ENCODE peak calls at places on chromosomes 11 and 22, in eight cellular contexts. One of them, this sample, is unnamed.

GRCh38 chr22:38730411-38730871 is 24.7 kb downstream of the GTPBP1 start:
- DNase-seq in astrocyte: no peak
- DNase-seq in A549: no peak
- DNase-seq in pancreas: no peak
- DNase-seq in CD4-positive, alpha-beta T cell: no peak
- DNase-seq in body of pancreas: no peak
- DNase-seq in WTC11: no peak
- DNase-seq in choroid plexus epithelial cell: no peak
- DNase-seq in this sample: no peak

GRCh38 chr11:92711913-92712312 is 257.5 kb upstream of the MTNR1B start:
- DNase-seq in WTC11: no peak
- DNase-seq in astrocyte: no peak
- DNase-seq in choroid plexus epithelial cell: no peak
- DNase-seq in A549: no peak
- DNase-seq in pancreas: no peak
- DNase-seq in body of pancreas: no peak
- DNase-seq in CD4-positive, alpha-beta T cell: no peak
- DNase-seq in this sample: no peak

GRCh38 chr11:11043676-11044075 is 185.8 kb upstream of the ZBED5 start:
- DNase-seq in CD4-positive, alpha-beta T cell: no peak
- DNase-seq in astrocyte: no peak
- DNase-seq in WTC11: no peak
- DNase-seq in A549: no peak
- DNase-seq in body of pancreas: no peak
- DNase-seq in pancreas: no peak
- DNase-seq in choroid plexus epithelial cell: no peak
- DNase-seq in this sample: no peak

GRCh38 chr11:1573847-1574255 is 1.8 kb upstream of the DUSP8 start:
- DNase-seq in pancreas: peak
- DNase-seq in CD4-positive, alpha-beta T cell: no peak
- DNase-seq in body of pancreas: peak
- DNase-seq in choroid plexus epithelial cell: no peak
- DNase-seq in A549: no peak
- DNase-seq in WTC11: no peak
- DNase-seq in astrocyte: no peak
- DNase-seq in this sample: no peak

GRCh38 chr11:69390561-69390960 is 90.9 kb upstream of the LINC01488 start:
- DNase-seq in body of pancreas: no peak
- DNase-seq in choroid plexus epithelial cell: no peak
- DNase-seq in pancreas: no peak
- DNase-seq in astrocyte: no peak
- DNase-seq in CD4-positive, alpha-beta T cell: no peak
- DNase-seq in WTC11: no peak
- DNase-seq in A549: no peak
- DNase-seq in this sample: no peak

GRCh38 chr11:58549644-58550043 is 26.0 kb downstream of the LPXN start:
- DNase-seq in astrocyte: no peak
- DNase-seq in pancreas: no peak
- DNase-seq in WTC11: no peak
- DNase-seq in body of pancreas: no peak
- DNase-seq in choroid plexus epithelial cell: no peak
- DNase-seq in A549: no peak
- DNase-seq in CD4-positive, alpha-beta T cell: no peak
- DNase-seq in this sample: no peak

GRCh38 chr11:72735495-72736027 is 16.6 kb downstream of the ARAP1 start:
- DNase-seq in A549: no peak
- DNase-seq in CD4-positive, alpha-beta T cell: no peak
- DNase-seq in choroid plexus epithelial cell: peak
- DNase-seq in pancreas: no peak
- DNase-seq in WTC11: no peak
- DNase-seq in astrocyte: peak
- DNase-seq in body of pancreas: no peak
- DNase-seq in this sample: no peak

GRCh38 chr11:44949160-44950035 is 1.3 kb downstream of the TP53I11 start:
- DNase-seq in astrocyte: no peak
- DNase-seq in pancreas: peak
- DNase-seq in WTC11: peak
- DNase-seq in A549: peak
- DNase-seq in CD4-positive, alpha-beta T cell: no peak
- DNase-seq in body of pancreas: peak
- DNase-seq in choroid plexus epithelial cell: peak
- DNase-seq in this sample: peak

GRCh38 chr11:126188332-126189108 is 22.9 kb downstream of the RPUSD4 start:
- DNase-seq in CD4-positive, alpha-beta T cell: no peak
- DNase-seq in pancreas: no peak
- DNase-seq in astrocyte: no peak
- DNase-seq in WTC11: no peak
- DNase-seq in A549: no peak
- DNase-seq in choroid plexus epithelial cell: no peak
- DNase-seq in body of pancreas: no peak
- DNase-seq in this sample: no peak

GRCh38 chr11:61907282-61907681 is 10.1 kb downstream of the RAB3IL1 start:
- DNase-seq in pancreas: no peak
- DNase-seq in astrocyte: no peak
- DNase-seq in choroid plexus epithelial cell: no peak
- DNase-seq in body of pancreas: no peak
- DNase-seq in WTC11: no peak
- DNase-seq in CD4-positive, alpha-beta T cell: no peak
- DNase-seq in A549: no peak
- DNase-seq in this sample: no peak

GRCh38 chr11:108973402-108974119 is 308.7 kb downstream of the DDX10 start:
- DNase-seq in A549: peak
- DNase-seq in CD4-positive, alpha-beta T cell: no peak
- DNase-seq in body of pancreas: no peak
- DNase-seq in pancreas: no peak
- DNase-seq in WTC11: no peak
- DNase-seq in astrocyte: peak
- DNase-seq in choroid plexus epithelial cell: peak
- DNase-seq in this sample: no peak

GRCh38 chr11:126637800-126638175 is 282.3 kb downstream of the ST3GAL4 start:
- DNase-seq in pancreas: no peak
- DNase-seq in body of pancreas: no peak
- DNase-seq in choroid plexus epithelial cell: peak
- DNase-seq in WTC11: no peak
- DNase-seq in CD4-positive, alpha-beta T cell: no peak
- DNase-seq in astrocyte: peak
- DNase-seq in A549: no peak
- DNase-seq in this sample: no peak

GRCh38 chr22:23834830-23835772 is 3.7 kb downstream of the DERL3 start:
- DNase-seq in A549: no peak
- DNase-seq in WTC11: peak
- DNase-seq in CD4-positive, alpha-beta T cell: no peak
- DNase-seq in pancreas: peak
- DNase-seq in astrocyte: no peak
- DNase-seq in choroid plexus epithelial cell: no peak
- DNase-seq in body of pancreas: peak
- DNase-seq in this sample: peak

GRCh38 chr22:33271390-33272161 is 213.4 kb upstream of the SYN3 start:
- DNase-seq in CD4-positive, alpha-beta T cell: no peak
- DNase-seq in A549: no peak
- DNase-seq in WTC11: no peak
- DNase-seq in astrocyte: peak
- DNase-seq in pancreas: peak
- DNase-seq in choroid plexus epithelial cell: peak
- DNase-seq in body of pancreas: peak
- DNase-seq in this sample: peak

GRCh38 chr11:46936138-46937110 is at the start of gene CSTPP1:
- DNase-seq in pancreas: peak
- DNase-seq in astrocyte: peak
- DNase-seq in CD4-positive, alpha-beta T cell: peak
- DNase-seq in A549: peak
- DNase-seq in body of pancreas: peak
- DNase-seq in choroid plexus epithelial cell: peak
- DNase-seq in WTC11: peak
- DNase-seq in this sample: peak

GRCh38 chr11:111555255-111555654 is 14.7 kb downstream of the LAYN start:
- DNase-seq in astrocyte: peak
- DNase-seq in WTC11: no peak
- DNase-seq in choroid plexus epithelial cell: peak
- DNase-seq in CD4-positive, alpha-beta T cell: no peak
- DNase-seq in A549: no peak
- DNase-seq in body of pancreas: no peak
- DNase-seq in pancreas: no peak
- DNase-seq in this sample: no peak

GRCh38 chr11:108498046-108498815 is at the start of gene POGLUT3:
- DNase-seq in WTC11: peak
- DNase-seq in A549: peak
- DNase-seq in body of pancreas: peak
- DNase-seq in astrocyte: peak
- DNase-seq in pancreas: peak
- DNase-seq in CD4-positive, alpha-beta T cell: peak
- DNase-seq in choroid plexus epithelial cell: peak
- DNase-seq in this sample: peak

GRCh38 chr11:110251837-110252236 is 44.6 kb downstream of the RDX start:
- DNase-seq in choroid plexus epithelial cell: peak
- DNase-seq in body of pancreas: peak
- DNase-seq in WTC11: no peak
- DNase-seq in astrocyte: peak
- DNase-seq in A549: peak
- DNase-seq in CD4-positive, alpha-beta T cell: no peak
- DNase-seq in pancreas: peak
- DNase-seq in this sample: no peak

GRCh38 chr11:48098024-48098423 is 117.7 kb downstream of the PTPRJ start:
- DNase-seq in pancreas: no peak
- DNase-seq in astrocyte: no peak
- DNase-seq in WTC11: no peak
- DNase-seq in A549: no peak
- DNase-seq in body of pancreas: no peak
- DNase-seq in CD4-positive, alpha-beta T cell: no peak
- DNase-seq in choroid plexus epithelial cell: no peak
- DNase-seq in this sample: no peak

GRCh38 chr22:37639070-37639760 is at the start of gene SH3BP1:
- DNase-seq in body of pancreas: peak
- DNase-seq in astrocyte: no peak
- DNase-seq in WTC11: peak
- DNase-seq in choroid plexus epithelial cell: peak
- DNase-seq in A549: no peak
- DNase-seq in CD4-positive, alpha-beta T cell: peak
- DNase-seq in pancreas: peak
- DNase-seq in this sample: peak

DNA sequence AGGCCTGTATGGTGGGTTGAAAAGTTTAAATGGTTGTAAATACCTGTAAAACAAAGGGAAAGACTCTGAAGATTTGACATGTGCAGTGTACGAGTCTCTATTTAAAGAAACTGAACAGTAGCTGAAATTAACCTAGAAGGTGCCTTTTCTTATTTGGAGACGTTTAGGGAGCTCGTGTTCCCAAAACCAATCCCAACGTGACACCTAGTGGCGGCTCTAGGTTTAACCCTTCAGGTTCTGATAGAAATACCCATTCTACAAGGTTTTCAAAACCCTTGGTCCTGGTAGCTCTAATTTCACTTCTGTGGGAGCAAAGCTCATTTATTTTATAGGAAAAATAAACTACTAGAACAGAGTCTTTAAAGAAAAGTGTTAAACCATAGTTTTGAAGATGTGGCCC is 258.3 kb downstream of the LRRC4C start:
- DNase-seq in A549: no peak
- DNase-seq in choroid plexus epithelial cell: peak
- DNase-seq in CD4-positive, alpha-beta T cell: no peak
- DNase-seq in WTC11: peak
- DNase-seq in pancreas: no peak
- DNase-seq in body of pancreas: no peak
- DNase-seq in astrocyte: peak
- DNase-seq in this sample: peak
- TF ChIP-seq CTCF in A549: peak
- TF ChIP-seq CTCF in choroid plexus epithelial cell: peak
- TF ChIP-seq CTCF in CD4-positive, alpha-beta T cell: no peak
- TF ChIP-seq CTCF in WTC11: peak
- TF ChIP-seq CTCF in pancreas: peak
- TF ChIP-seq CTCF in body of pancreas: no peak
- TF ChIP-seq CTCF in astrocyte: peak
- TF ChIP-seq CTCF in this sample: peak

DNA sequence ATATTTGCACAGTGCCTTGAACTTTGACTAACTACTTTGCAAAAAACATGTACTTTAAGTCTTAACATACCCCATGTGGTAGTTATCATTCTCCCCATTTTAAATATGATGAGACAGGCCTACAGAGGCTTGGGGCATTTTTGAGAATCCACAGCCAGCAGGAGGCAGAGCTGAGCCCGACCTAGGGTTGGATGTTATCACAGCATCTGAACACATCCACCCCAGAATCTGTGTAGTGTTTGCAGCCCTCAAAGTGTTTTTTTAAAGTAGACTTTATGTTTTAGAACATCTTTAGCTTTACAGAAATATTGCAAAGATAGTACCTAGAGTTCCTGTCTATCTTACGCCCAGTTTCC is 17.6 kb downstream of the OTOG start:
- DNase-seq in astrocyte: no peak
- DNase-seq in body of pancreas: no peak
- DNase-seq in choroid plexus epithelial cell: no peak
- DNase-seq in WTC11: peak
- DNase-seq in A549: no peak
- DNase-seq in CD4-positive, alpha-beta T cell: no peak
- DNase-seq in pancreas: no peak
- DNase-seq in this sample: no peak
- TF ChIP-seq CTCF in astrocyte: peak
- TF ChIP-seq CTCF in body of pancreas: no peak
- TF ChIP-seq CTCF in choroid plexus epithelial cell: peak
- TF ChIP-seq CTCF in WTC11: no peak
- TF ChIP-seq CTCF in A549: peak
- TF ChIP-seq CTCF in CD4-positive, alpha-beta T cell: no peak
- TF ChIP-seq CTCF in pancreas: no peak
- TF ChIP-seq CTCF in this sample: no peak

GRCh38 chr11:71372693-71373657 is 75.2 kb downstream of the DHCR7 start:
- DNase-seq in WTC11: no peak
- DNase-seq in A549: peak
- DNase-seq in body of pancreas: no peak
- DNase-seq in CD4-positive, alpha-beta T cell: no peak
- DNase-seq in astrocyte: no peak
- DNase-seq in choroid plexus epithelial cell: peak
- DNase-seq in pancreas: no peak
- DNase-seq in this sample: no peak
- TF ChIP-seq CTCF in WTC11: no peak
- TF ChIP-seq CTCF in A549: peak
- TF ChIP-seq CTCF in body of pancreas: peak
- TF ChIP-seq CTCF in CD4-positive, alpha-beta T cell: no peak
- TF ChIP-seq CTCF in astrocyte: peak
- TF ChIP-seq CTCF in choroid plexus epithelial cell: peak
- TF ChIP-seq CTCF in pancreas: peak
- TF ChIP-seq CTCF in this sample: peak

DNA sequence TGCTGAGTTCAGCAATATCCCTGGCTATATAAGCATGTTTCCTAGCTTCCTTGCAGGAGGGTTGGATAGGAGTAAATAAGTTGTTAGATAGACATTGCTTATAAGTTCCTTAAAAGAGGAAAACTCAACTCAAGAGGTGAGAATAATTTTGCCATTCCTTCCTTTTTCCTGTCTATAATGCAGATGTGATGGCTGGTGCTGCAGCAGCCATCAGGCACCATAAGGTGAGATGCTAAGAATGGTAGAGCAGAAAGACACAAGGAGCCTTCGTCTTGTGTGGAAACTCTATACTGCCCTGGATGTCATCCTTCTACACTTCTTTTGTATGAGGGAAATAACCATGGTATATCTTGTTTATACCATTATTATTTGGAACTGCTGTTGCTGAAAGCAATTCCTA is 74.5 kb upstream of the GRK3 start:
- DNase-seq in astrocyte: no peak
- DNase-seq in WTC11: no peak
- DNase-seq in A549: no peak
- DNase-seq in choroid plexus epithelial cell: no peak
- DNase-seq in CD4-positive, alpha-beta T cell: no peak
- DNase-seq in pancreas: no peak
- DNase-seq in body of pancreas: no peak
- DNase-seq in this sample: no peak
- TF ChIP-seq CTCF in astrocyte: no peak
- TF ChIP-seq CTCF in WTC11: no peak
- TF ChIP-seq CTCF in A549: no peak
- TF ChIP-seq CTCF in choroid plexus epithelial cell: no peak
- TF ChIP-seq CTCF in CD4-positive, alpha-beta T cell: no peak
- TF ChIP-seq CTCF in pancreas: no peak
- TF ChIP-seq CTCF in body of pancreas: no peak
- TF ChIP-seq CTCF in this sample: no peak

GRCh38 chr11:96155627-96156378 is 187.2 kb downstream of the MAML2 start:
- DNase-seq in body of pancreas: peak
- DNase-seq in A549: peak
- DNase-seq in WTC11: peak
- DNase-seq in choroid plexus epithelial cell: peak
- DNase-seq in CD4-positive, alpha-beta T cell: no peak
- DNase-seq in astrocyte: peak
- DNase-seq in pancreas: peak
- DNase-seq in this sample: peak
- TF ChIP-seq CTCF in body of pancreas: no peak
- TF ChIP-seq CTCF in A549: peak
- TF ChIP-seq CTCF in WTC11: no peak
- TF ChIP-seq CTCF in choroid plexus epithelial cell: peak
- TF ChIP-seq CTCF in CD4-positive, alpha-beta T cell: no peak
- TF ChIP-seq CTCF in astrocyte: peak
- TF ChIP-seq CTCF in pancreas: no peak
- TF ChIP-seq CTCF in this sample: peak

This sample was measured in heart right ventricle.